ENCODE peak calls at places on chromosomes 1 and 21, in five cellular contexts. N is lower lobe of right lung; K is mammary epithelial cell; R is ovary; E is CD8-positive, alpha-beta T cell. P is an unnamed sample.
A peak's percentile ranks its signal among the peaks of the same experiment; 100 is the strongest.

GRCh38 chr1:30572192-30572591 is 151.2 kb downstream of the MATN1 start:
- DNase-seq in E (no peak), R (no peak), N (no peak), K (peak; percentile 58), P (no peak)

GRCh38 chr1:4027008-4027407 is 126.9 kb upstream of the C1orf174 start:
- DNase-seq in E (no peak), N (no peak), K (no peak), R (no peak), P (no peak)

GRCh38 chr1:246417152-246417812 is 89.8 kb downstream of the SMYD3 start:
- DNase-seq in K (peak; percentile 15), R (no peak), E (no peak), N (no peak), P (no peak)

GRCh38 chr1:172450524-172450885 is 6.6 kb upstream of the PIGC start:
- DNase-seq in R (peak; percentile 42), E (no peak), N (no peak), K (no peak), P (peak; percentile 62)

GRCh38 chr1:153485880-153486279 is 25.4 kb upstream of the S100A7 start:
- DNase-seq in E (no peak), R (no peak), K (peak; percentile 55), N (no peak), P (no peak)

GRCh38 chr21:25809013-25809412 is 74.2 kb downstream of the GABPA start:
- DNase-seq in N (no peak), K (peak; percentile 81), R (no peak), E (no peak), P (no peak)

GRCh38 chr1:115977481-115978258 is 1.4 kb downstream of the SLC22A15 start:
- DNase-seq in E (no peak), K (peak; percentile 86), N (peak; percentile 66), R (no peak), P (no peak)

GRCh38 chr21:33540711-33541104 is 1.2 kb downstream of the GART start:
- DNase-seq in N (no peak), E (no peak), K (no peak), R (no peak), P (no peak)

GRCh38 chr21:14121719-14122118 is 89.0 kb downstream of the LIPI start:
- DNase-seq in E (no peak), N (no peak), R (no peak), K (no peak), P (no peak)

GRCh38 chr1:170407601-170408000 is 124.4 kb upstream of the GORAB start:
- DNase-seq in N (no peak), K (peak; percentile 9), R (no peak), E (no peak), P (no peak)

GRCh38 chr1:21342961-21343838 is 52.9 kb upstream of the ECE1 start:
- DNase-seq in K (no peak), N (no peak), R (no peak), E (peak; percentile 35), P (no peak)

GRCh38 chr1:210089848-210090247 is 142.7 kb upstream of the SERTAD4 start:
- DNase-seq in N (no peak), K (no peak), E (no peak), R (no peak), P (no peak)

GRCh38 chr1:70720133-70720920 is 309.3 kb downstream of the CTH start:
- DNase-seq in N (no peak), K (no peak), R (no peak), E (no peak), P (no peak)

GRCh38 chr1:183209533-183210158 is 23.6 kb downstream of the LAMC2 start:
- DNase-seq in E (no peak), N (no peak), K (peak; percentile 87), R (no peak), P (no peak)

GRCh38 chr1:77126309-77126708 is 92.9 kb downstream of the PIGK start:
- DNase-seq in E (no peak), K (peak; percentile 51), R (no peak), N (no peak), P (no peak)

GRCh38 chr1:232627645-232628334 is 2.1 kb downstream of the SIPA1L2 start:
- DNase-seq in R (no peak), E (no peak), N (no peak), K (peak; percentile 67), P (no peak)

GRCh38 chr1:151898519-151898991 is 10.8 kb downstream of the THEM4 start:
- DNase-seq in K (no peak), E (peak; percentile 70), R (no peak), N (no peak), P (no peak)

GRCh38 chr1:178870944-178871343 is at the start of gene ANGPTL1:
- DNase-seq in E (no peak), R (no peak), K (no peak), N (no peak), P (no peak)

GRCh38 chr1:81682490-81682889 is 118.2 kb upstream of the ADGRL2 start:
- DNase-seq in K (no peak), R (no peak), N (no peak), E (no peak), P (no peak)

GRCh38 chr1:226195144-226195543 is 8.6 kb upstream of the ACBD3 start:
- DNase-seq in R (no peak), K (no peak), N (no peak), E (no peak), P (no peak)

GRCh38 chr21:32456497-32456918 is 44.0 kb downstream of the EVA1C start:
- DNase-seq in N (no peak), E (no peak), R (peak; percentile 64), K (no peak), P (no peak)

GRCh38 chr1:203291201-203292096 is 13.9 kb upstream of the BTG2 start:
- DNase-seq in R (no peak), N (no peak), E (no peak), K (no peak), P (peak; percentile 73)

GRCh38 chr1:41045740-41046139 is 24.2 kb upstream of the SLFNL1 start:
- DNase-seq in K (peak; percentile 91), E (no peak), R (no peak), N (no peak), P (peak; percentile 81)

GRCh38 chr1:28507646-28508434 is 2.0 kb downstream of the RCC1 start:
- DNase-seq in N (no peak), R (no peak), E (no peak), K (no peak), P (peak; percentile 17)

GRCh38 chr1:70411360-70411844 is 334 bp downstream of the CTH start:
- DNase-seq in N (no peak), K (no peak), E (no peak), R (no peak), P (peak; percentile 48)

GRCh38 chr1:50959303-50959912 is 659 bp downstream of the FAF1 start:
- DNase-seq in E (peak; percentile 40), R (no peak), N (no peak), K (peak; percentile 55), P (no peak)

GRCh38 chr1:86515597-86515996 is 31.3 kb upstream of the CLCA4 start:
- DNase-seq in R (no peak), E (no peak), N (no peak), K (peak; percentile 46), P (no peak)

GRCh38 chr1:208174736-208175507 is 69.3 kb downstream of the PLXNA2 start:
- DNase-seq in E (no peak), N (no peak), R (no peak), K (no peak), P (no peak)

GRCh38 chr1:225754940-225755635 is 22.5 kb upstream of the SRP9 start:
- DNase-seq in K (peak; percentile 77), R (no peak), E (no peak), N (no peak), P (no peak)

GRCh38 chr1:191498318-191498717 is 659.9 kb upstream of the RGS18 start:
- DNase-seq in E (no peak), N (no peak), R (no peak), K (peak; percentile 1), P (no peak)

GRCh38 chr21:39216290-39216689 is 33.0 kb upstream of the PSMG1 start:
- DNase-seq in R (no peak), E (no peak), K (no peak), N (no peak), P (no peak)
- H3K36me3 ChIP-seq in R (no peaks in the 10 kb centered on the region), E (peaks cover 14% of the 10 kb centered on the region), K (peaks cover 10% of the 10 kb centered on the region), N (peaks cover 91% of the 10 kb centered on the region), P (peaks cover 6% of the 10 kb centered on the region)

GRCh38 chr1:25869909-25870606 is 5.5 kb downstream of the PAQR7 start:
- DNase-seq in E (no peak), R (no peak), K (no peak), N (no peak), P (peak; percentile 47)

GRCh38 chr1:25871086-25871703 is 4.3 kb downstream of the PAQR7 start:
- DNase-seq in E (no peak), K (peak; percentile 84), R (peak; percentile 68), N (no peak), P (no peak)

GRCh38 chr1:25872708-25873107 is 2.8 kb downstream of the PAQR7 start:
- DNase-seq in E (no peak), R (no peak), K (no peak), N (no peak), P (no peak)

GRCh38 chr1:25871704-25872494 is 3.6 kb downstream of the PAQR7 start:
- DNase-seq in K (no peak), E (no peak), N (peak; percentile 54), R (peak; percentile 58), P (no peak)

DNA sequence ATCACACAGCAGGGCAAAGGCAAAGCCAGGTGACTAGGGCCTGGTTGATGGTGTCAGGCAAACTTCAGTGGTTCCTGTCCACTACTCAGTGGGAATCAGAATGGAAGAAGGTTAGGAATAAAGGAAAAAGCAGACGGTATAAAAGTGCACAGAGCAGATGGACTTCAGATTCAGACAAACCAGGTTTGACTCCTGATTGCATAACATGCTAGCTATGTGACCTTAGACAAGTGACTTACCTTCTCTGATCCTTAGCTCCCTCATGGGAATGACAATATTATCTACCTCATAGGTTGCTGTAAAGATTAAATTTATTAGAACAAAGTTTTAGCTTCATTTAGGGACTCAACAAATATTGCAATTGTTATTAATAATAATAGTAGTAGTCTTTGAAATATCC is 4.9 kb downstream of the PAQR7 start:
- DNase-seq in N (no peak), E (no peak), K (no peak), R (no peak), P (no peak)
- H3K4me1 ChIP-seq in N (peaks cover 40% of the 10 kb centered on the region), E (peaks cover 11% of the 10 kb centered on the region), K (peaks cover 49% of the 10 kb centered on the region), R (peaks cover 31% of the 10 kb centered on the region), P (no peaks in the 10 kb centered on the region)

GRCh38 chr1:1817262-1817661 is 39.0 kb upstream of the NADK start:
- DNase-seq in N (no peak), E (no peak), R (no peak), K (no peak), P (no peak)
- H3K36me3 ChIP-seq in N (peaks cover 81% of the 10 kb centered on the region), E (peaks cover 29% of the 10 kb centered on the region), R (no peaks in the 10 kb centered on the region), K (peaks cover 32% of the 10 kb centered on the region), P (no peaks in the 10 kb centered on the region)

DNA sequence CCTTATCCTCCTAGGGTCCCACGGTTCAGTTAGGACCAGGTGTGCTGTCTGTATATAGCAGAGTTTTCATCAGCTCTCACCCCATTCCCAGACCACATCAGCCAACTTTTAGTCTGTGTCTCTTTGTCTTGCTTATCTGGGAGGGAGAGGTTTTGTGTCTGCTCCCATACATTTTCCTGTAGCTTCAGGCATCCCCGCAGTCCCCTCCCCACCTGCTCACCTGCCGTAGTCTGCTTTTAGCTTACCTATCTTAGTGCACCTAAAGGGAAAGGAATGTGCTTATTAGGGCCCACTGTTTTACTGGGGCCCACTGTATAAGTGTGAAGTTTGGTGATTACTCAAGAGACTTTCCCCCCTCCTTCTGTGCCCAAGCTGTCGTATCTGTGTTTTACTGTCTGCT is 225.1 kb downstream of the PLA2G4A start:
- DNase-seq in K (no peak), R (no peak), E (no peak), N (no peak), P (no peak)
- H3K4me1 ChIP-seq in K (no peaks in the 10 kb centered on the region), R (no peaks in the 10 kb centered on the region), E (no peaks in the 10 kb centered on the region), N (no peaks in the 10 kb centered on the region), P (no peaks in the 10 kb centered on the region)

GRCh38 chr1:184425449-184426277 is 38.8 kb downstream of the C1orf21 start:
- DNase-seq in E (no peak), R (no peak), K (no peak), N (no peak), P (no peak)
- H3K36me3 ChIP-seq in E (no peaks in the 10 kb centered on the region), R (no peaks in the 10 kb centered on the region), K (no peaks in the 10 kb centered on the region), N (no peaks in the 10 kb centered on the region), P (no peaks in the 10 kb centered on the region)

P was measured in aorta.